ENCODE peak calls at places on chromosome 17, in six cellular contexts. One of them, this sample, is unnamed.

GRCh38 chr17:34107019-34107418 is 148.1 kb upstream of the CCL2 start:
- DNase-seq in GM10248: no peak
- DNase-seq in amniotic stem cell: no peak
- DNase-seq in NCI-H1436: no peak
- DNase-seq in stimulated activated CD8-positive, alpha-beta memory T cell treated with anti-CD3 and anti-CD28 coated beads, Interleukin-7, amount 100 ng/mL, for 24 hours: no peak
- DNase-seq in HEK293T: no peak
- DNase-seq in this sample: no peak

GRCh38 chr17:9833922-9834321 is 8.2 kb downstream of the GLP2R start:
- DNase-seq in NCI-H1436: no peak
- DNase-seq in amniotic stem cell: no peak
- DNase-seq in GM10248: no peak
- DNase-seq in HEK293T: no peak
- DNase-seq in stimulated activated CD8-positive, alpha-beta memory T cell treated with anti-CD3 and anti-CD28 coated beads, Interleukin-7, amount 100 ng/mL, for 24 hours: no peak
- DNase-seq in this sample: no peak

GRCh38 chr17:79223953-79224352 is 149.3 kb downstream of the ENGASE start:
- DNase-seq in GM10248: no peak
- DNase-seq in amniotic stem cell: no peak
- DNase-seq in HEK293T: no peak
- DNase-seq in stimulated activated CD8-positive, alpha-beta memory T cell treated with anti-CD3 and anti-CD28 coated beads, Interleukin-7, amount 100 ng/mL, for 24 hours: no peak
- DNase-seq in NCI-H1436: no peak
- DNase-seq in this sample: no peak

GRCh38 chr17:77790143-77790829 is 168.2 kb upstream of the TNRC6C start:
- DNase-seq in GM10248: no peak
- DNase-seq in amniotic stem cell: no peak
- DNase-seq in NCI-H1436: no peak
- DNase-seq in HEK293T: no peak
- DNase-seq in stimulated activated CD8-positive, alpha-beta memory T cell treated with anti-CD3 and anti-CD28 coated beads, Interleukin-7, amount 100 ng/mL, for 24 hours: no peak
- DNase-seq in this sample: no peak

GRCh38 chr17:65560628-65561371 is 648 bp downstream of the AXIN2 start:
- DNase-seq in HEK293T: peak
- DNase-seq in NCI-H1436: peak
- DNase-seq in GM10248: peak
- DNase-seq in stimulated activated CD8-positive, alpha-beta memory T cell treated with anti-CD3 and anti-CD28 coated beads, Interleukin-7, amount 100 ng/mL, for 24 hours: peak
- DNase-seq in amniotic stem cell: peak
- DNase-seq in this sample: peak

GRCh38 chr17:1532836-1533602 is 16.6 kb upstream of the INPP5K start:
- DNase-seq in HEK293T: peak
- DNase-seq in amniotic stem cell: no peak
- DNase-seq in stimulated activated CD8-positive, alpha-beta memory T cell treated with anti-CD3 and anti-CD28 coated beads, Interleukin-7, amount 100 ng/mL, for 24 hours: no peak
- DNase-seq in GM10248: peak
- DNase-seq in NCI-H1436: no peak
- DNase-seq in this sample: peak

GRCh38 chr17:65145743-65146142 is 8.6 kb downstream of the RGS9 start:
- DNase-seq in HEK293T: no peak
- DNase-seq in GM10248: no peak
- DNase-seq in stimulated activated CD8-positive, alpha-beta memory T cell treated with anti-CD3 and anti-CD28 coated beads, Interleukin-7, amount 100 ng/mL, for 24 hours: no peak
- DNase-seq in amniotic stem cell: no peak
- DNase-seq in NCI-H1436: no peak
- DNase-seq in this sample: no peak

GRCh38 chr17:48757524-48757961 is 29.0 kb upstream of the HOXB13 start:
- DNase-seq in HEK293T: peak
- DNase-seq in GM10248: no peak
- DNase-seq in amniotic stem cell: no peak
- DNase-seq in stimulated activated CD8-positive, alpha-beta memory T cell treated with anti-CD3 and anti-CD28 coated beads, Interleukin-7, amount 100 ng/mL, for 24 hours: no peak
- DNase-seq in NCI-H1436: no peak
- DNase-seq in this sample: no peak

GRCh38 chr17:19311421-19312215 is 50.9 kb downstream of the B9D1 start:
- DNase-seq in HEK293T: no peak
- DNase-seq in amniotic stem cell: no peak
- DNase-seq in NCI-H1436: no peak
- DNase-seq in stimulated activated CD8-positive, alpha-beta memory T cell treated with anti-CD3 and anti-CD28 coated beads, Interleukin-7, amount 100 ng/mL, for 24 hours: no peak
- DNase-seq in GM10248: no peak
- DNase-seq in this sample: no peak

GRCh38 chr17:80899402-80900268 is 92.0 kb upstream of the CHMP6 start:
- DNase-seq in stimulated activated CD8-positive, alpha-beta memory T cell treated with anti-CD3 and anti-CD28 coated beads, Interleukin-7, amount 100 ng/mL, for 24 hours: peak
- DNase-seq in HEK293T: peak
- DNase-seq in GM10248: peak
- DNase-seq in NCI-H1436: no peak
- DNase-seq in amniotic stem cell: no peak
- DNase-seq in this sample: peak

GRCh38 chr17:47192549-47192948 is 3.5 kb upstream of the CDC27 start:
- DNase-seq in HEK293T: no peak
- DNase-seq in GM10248: no peak
- DNase-seq in amniotic stem cell: no peak
- DNase-seq in NCI-H1436: peak
- DNase-seq in stimulated activated CD8-positive, alpha-beta memory T cell treated with anti-CD3 and anti-CD28 coated beads, Interleukin-7, amount 100 ng/mL, for 24 hours: no peak
- DNase-seq in this sample: no peak

GRCh38 chr17:42411321-42411820 is 11.7 kb downstream of the CAVIN1 start:
- DNase-seq in HEK293T: no peak
- DNase-seq in amniotic stem cell: no peak
- DNase-seq in NCI-H1436: no peak
- DNase-seq in GM10248: no peak
- DNase-seq in stimulated activated CD8-positive, alpha-beta memory T cell treated with anti-CD3 and anti-CD28 coated beads, Interleukin-7, amount 100 ng/mL, for 24 hours: no peak
- DNase-seq in this sample: no peak

GRCh38 chr17:2388705-2389099 is 12.2 kb downstream of the MNT start:
- DNase-seq in NCI-H1436: no peak
- DNase-seq in GM10248: no peak
- DNase-seq in HEK293T: no peak
- DNase-seq in amniotic stem cell: no peak
- DNase-seq in stimulated activated CD8-positive, alpha-beta memory T cell treated with anti-CD3 and anti-CD28 coated beads, Interleukin-7, amount 100 ng/mL, for 24 hours: no peak
- DNase-seq in this sample: no peak

GRCh38 chr17:56475121-56475520 is 118.4 kb upstream of the NOG start:
- DNase-seq in NCI-H1436: no peak
- DNase-seq in stimulated activated CD8-positive, alpha-beta memory T cell treated with anti-CD3 and anti-CD28 coated beads, Interleukin-7, amount 100 ng/mL, for 24 hours: no peak
- DNase-seq in HEK293T: no peak
- DNase-seq in GM10248: no peak
- DNase-seq in amniotic stem cell: no peak
- DNase-seq in this sample: no peak

GRCh38 chr17:40491486-40491885 is 9.9 kb downstream of the TNS4 start:
- DNase-seq in NCI-H1436: no peak
- DNase-seq in stimulated activated CD8-positive, alpha-beta memory T cell treated with anti-CD3 and anti-CD28 coated beads, Interleukin-7, amount 100 ng/mL, for 24 hours: no peak
- DNase-seq in GM10248: no peak
- DNase-seq in HEK293T: no peak
- DNase-seq in amniotic stem cell: no peak
- DNase-seq in this sample: no peak

GRCh38 chr17:12958786-12959185 is 59.0 kb downstream of the ELAC2 start:
- DNase-seq in NCI-H1436: no peak
- DNase-seq in HEK293T: no peak
- DNase-seq in amniotic stem cell: no peak
- DNase-seq in stimulated activated CD8-positive, alpha-beta memory T cell treated with anti-CD3 and anti-CD28 coated beads, Interleukin-7, amount 100 ng/mL, for 24 hours: no peak
- DNase-seq in GM10248: no peak
- DNase-seq in this sample: no peak

This sample was measured in germinal center.